ENCODE peak calls at places on chromosomes 7 and 10, in four cellular contexts. One of them, this sample, is unnamed.

GRCh38 chr7:68752485-68752884 is 845.8 kb upstream of the AUTS2 start:
- DNase-seq in K562: no peak
- DNase-seq in effector memory CD4-positive, alpha-beta T cell: no peak
- DNase-seq in Karpas-422: no peak
- DNase-seq in this sample: no peak

GRCh38 chr10:94042814-94043175 is 49.1 kb downstream of the PLCE1 start:
- DNase-seq in K562: no peak
- DNase-seq in effector memory CD4-positive, alpha-beta T cell: no peak
- DNase-seq in Karpas-422: no peak
- DNase-seq in this sample: no peak

GRCh38 chr10:127743205-127743604 is 6.2 kb downstream of the FOXI2 start:
- DNase-seq in effector memory CD4-positive, alpha-beta T cell: no peak
- DNase-seq in Karpas-422: no peak
- DNase-seq in K562: no peak
- DNase-seq in this sample: no peak

GRCh38 chr10:97763411-97763810 is 8.4 kb downstream of the SFRP5 start:
- DNase-seq in Karpas-422: no peak
- DNase-seq in K562: no peak
- DNase-seq in effector memory CD4-positive, alpha-beta T cell: no peak
- DNase-seq in this sample: no peak

GRCh38 chr7:27586825-27587224 is 75.9 kb downstream of the HIBADH start:
- DNase-seq in effector memory CD4-positive, alpha-beta T cell: no peak
- DNase-seq in Karpas-422: peak; percentile 87
- DNase-seq in K562: no peak
- DNase-seq in this sample: no peak

GRCh38 chr10:14560274-14560673 is 214.4 kb downstream of the FAM107B start:
- DNase-seq in Karpas-422: no peak
- DNase-seq in K562: no peak
- DNase-seq in effector memory CD4-positive, alpha-beta T cell: peak; percentile 60
- DNase-seq in this sample: peak; percentile 71

GRCh38 chr10:119408969-119409371 is 133.5 kb downstream of the RGS10 start:
- DNase-seq in effector memory CD4-positive, alpha-beta T cell: no peak
- DNase-seq in Karpas-422: no peak
- DNase-seq in K562: no peak
- DNase-seq in this sample: no peak

GRCh38 chr10:89203237-89203636 is 3.9 kb downstream of the CH25H start:
- DNase-seq in effector memory CD4-positive, alpha-beta T cell: no peak
- DNase-seq in Karpas-422: no peak
- DNase-seq in K562: no peak
- DNase-seq in this sample: no peak

GRCh38 chr7:53336133-53336532 is 300.7 kb downstream of the POM121L12 start:
- DNase-seq in Karpas-422: no peak
- DNase-seq in K562: no peak
- DNase-seq in effector memory CD4-positive, alpha-beta T cell: no peak
- DNase-seq in this sample: no peak

GRCh38 chr10:83062871-83063270 is 1076.4 kb upstream of the GHITM start:
- DNase-seq in K562: no peak
- DNase-seq in Karpas-422: no peak
- DNase-seq in effector memory CD4-positive, alpha-beta T cell: no peak
- DNase-seq in this sample: no peak

GRCh38 chr7:151255390-151255789 is 6.9 kb upstream of the SMARCD3 start:
- DNase-seq in effector memory CD4-positive, alpha-beta T cell: no peak
- DNase-seq in K562: no peak
- DNase-seq in Karpas-422: no peak
- DNase-seq in this sample: no peak
- H3K27me3 ChIP-seq in effector memory CD4-positive, alpha-beta T cell: peaks cover 11% of the 10 kb centered on the region
- H3K27me3 ChIP-seq in K562: peaks cover 91% of the 10 kb centered on the region
- H3K27me3 ChIP-seq in Karpas-422: no peaks in the 10 kb centered on the region
- H3K27me3 ChIP-seq in this sample: peaks cover 6% of the 10 kb centered on the region

GRCh38 chr10:110267246-110267645 is 37.5 kb downstream of the SMNDC1 start:
- DNase-seq in effector memory CD4-positive, alpha-beta T cell: no peak
- DNase-seq in Karpas-422: no peak
- DNase-seq in K562: no peak
- DNase-seq in this sample: no peak

GRCh38 chr10:110269641-110270318 is 34.9 kb downstream of the SMNDC1 start:
- DNase-seq in K562: no peak
- DNase-seq in effector memory CD4-positive, alpha-beta T cell: no peak
- DNase-seq in Karpas-422: no peak
- DNase-seq in this sample: no peak

GRCh38 chr10:110268931-110269640 is 35.6 kb downstream of the SMNDC1 start:
- DNase-seq in Karpas-422: no peak
- DNase-seq in K562: no peak
- DNase-seq in effector memory CD4-positive, alpha-beta T cell: no peak
- DNase-seq in this sample: no peak

GRCh38 chr10:110265573-110266193 is 39.0 kb downstream of the SMNDC1 start:
- DNase-seq in effector memory CD4-positive, alpha-beta T cell: no peak
- DNase-seq in K562: no peak
- DNase-seq in Karpas-422: no peak
- DNase-seq in this sample: no peak

GRCh38 chr10:110268442-110268841 is 36.3 kb downstream of the SMNDC1 start:
- DNase-seq in K562: no peak
- DNase-seq in effector memory CD4-positive, alpha-beta T cell: no peak
- DNase-seq in Karpas-422: no peak
- DNase-seq in this sample: no peak
- H3K4me1 ChIP-seq in K562: peaks cover 6% of the 10 kb centered on the region
- H3K4me1 ChIP-seq in effector memory CD4-positive, alpha-beta T cell: no peaks in the 10 kb centered on the region
- H3K4me1 ChIP-seq in Karpas-422: no peaks in the 10 kb centered on the region
- H3K4me1 ChIP-seq in this sample: peaks cover 16% of the 10 kb centered on the region

DNA sequence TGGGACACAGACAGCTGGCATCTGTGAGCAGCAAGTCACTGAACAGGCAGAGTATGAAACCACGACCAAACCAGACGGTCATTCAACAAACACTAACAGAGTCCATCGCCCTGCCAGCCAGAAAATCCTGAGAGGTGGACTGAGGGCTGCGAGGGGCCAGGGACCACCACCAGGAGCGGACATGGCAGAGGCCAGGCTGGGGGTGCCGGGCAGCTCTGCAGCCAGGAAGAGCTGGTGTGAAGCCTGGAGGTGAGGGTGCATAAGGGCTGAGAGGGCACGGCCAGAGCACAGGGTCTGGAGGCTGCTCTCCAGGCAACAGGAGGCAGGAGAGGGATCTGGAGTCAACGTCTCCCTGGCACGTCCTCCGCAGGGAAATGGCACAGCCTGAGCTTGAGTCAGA is 15.5 kb downstream of the MAD1L1 start:
- DNase-seq in Karpas-422: no peak
- DNase-seq in effector memory CD4-positive, alpha-beta T cell: no peak
- DNase-seq in K562: no peak
- DNase-seq in this sample: no peak
- H3K36me3 ChIP-seq in Karpas-422: peaks cover 3% of the 10 kb centered on the region
- H3K36me3 ChIP-seq in effector memory CD4-positive, alpha-beta T cell: peaks cover 44% of the 10 kb centered on the region
- H3K36me3 ChIP-seq in K562: peaks cover 83% of the 10 kb centered on the region
- H3K36me3 ChIP-seq in this sample: peaks cover 3% of the 10 kb centered on the region

GRCh38 chr7:75887669-75888369 is 9.0 kb downstream of the RHBDD2 start:
- DNase-seq in Karpas-422: no peak
- DNase-seq in K562: no peak
- DNase-seq in effector memory CD4-positive, alpha-beta T cell: no peak
- DNase-seq in this sample: no peak

GRCh38 chr7:75891815-75892411 is 13.1 kb downstream of the RHBDD2 start:
- DNase-seq in Karpas-422: no peak
- DNase-seq in K562: no peak
- DNase-seq in effector memory CD4-positive, alpha-beta T cell: no peak
- DNase-seq in this sample: no peak

GRCh38 chr7:75889223-75889825 is 10.5 kb downstream of the RHBDD2 start:
- DNase-seq in K562: no peak
- DNase-seq in Karpas-422: no peak
- DNase-seq in effector memory CD4-positive, alpha-beta T cell: no peak
- DNase-seq in this sample: no peak

GRCh38 chr7:75888464-75889222 is 9.8 kb downstream of the RHBDD2 start:
- DNase-seq in effector memory CD4-positive, alpha-beta T cell: no peak
- DNase-seq in Karpas-422: no peak
- DNase-seq in K562: no peak
- DNase-seq in this sample: no peak

DNA sequence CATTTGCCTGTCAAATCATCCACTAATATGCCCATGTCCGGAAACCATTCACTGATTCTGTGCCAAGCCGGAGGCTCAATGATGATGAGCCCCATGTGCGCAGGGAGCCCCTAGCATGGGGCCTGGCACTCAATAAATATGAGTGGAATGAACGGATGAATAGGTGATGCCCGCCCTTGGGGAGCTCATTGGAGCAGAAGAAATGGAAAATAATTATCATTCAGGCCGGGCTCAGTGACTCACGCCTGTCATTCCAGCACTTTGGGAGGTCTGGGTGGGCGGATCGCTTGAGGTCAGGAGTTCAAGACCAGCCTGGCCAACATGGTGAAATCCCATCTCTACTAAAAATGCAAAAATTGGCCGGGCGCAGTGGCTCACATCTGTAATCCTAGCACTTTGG is 11.0 kb downstream of the RHBDD2 start:
- DNase-seq in Karpas-422: no peak
- DNase-seq in effector memory CD4-positive, alpha-beta T cell: no peak
- DNase-seq in K562: no peak
- DNase-seq in this sample: no peak
- H3K27me3 ChIP-seq in Karpas-422: no peaks in the 10 kb centered on the region
- H3K27me3 ChIP-seq in effector memory CD4-positive, alpha-beta T cell: no peaks in the 10 kb centered on the region
- H3K27me3 ChIP-seq in K562: no peaks in the 10 kb centered on the region
- H3K27me3 ChIP-seq in this sample: no peaks in the 10 kb centered on the region

GRCh38 chr7:150968698-150969482 is 9.2 kb downstream of the KCNH2 start:
- DNase-seq in effector memory CD4-positive, alpha-beta T cell: no peak
- DNase-seq in K562: no peak
- DNase-seq in Karpas-422: no peak
- DNase-seq in this sample: no peak
- H3K4me1 ChIP-seq in effector memory CD4-positive, alpha-beta T cell: peaks cover 6% of the 10 kb centered on the region
- H3K4me1 ChIP-seq in K562: peaks cover 55% of the 10 kb centered on the region
- H3K4me1 ChIP-seq in Karpas-422: no peaks in the 10 kb centered on the region
- H3K4me1 ChIP-seq in this sample: peaks cover 17% of the 10 kb centered on the region

DNA sequence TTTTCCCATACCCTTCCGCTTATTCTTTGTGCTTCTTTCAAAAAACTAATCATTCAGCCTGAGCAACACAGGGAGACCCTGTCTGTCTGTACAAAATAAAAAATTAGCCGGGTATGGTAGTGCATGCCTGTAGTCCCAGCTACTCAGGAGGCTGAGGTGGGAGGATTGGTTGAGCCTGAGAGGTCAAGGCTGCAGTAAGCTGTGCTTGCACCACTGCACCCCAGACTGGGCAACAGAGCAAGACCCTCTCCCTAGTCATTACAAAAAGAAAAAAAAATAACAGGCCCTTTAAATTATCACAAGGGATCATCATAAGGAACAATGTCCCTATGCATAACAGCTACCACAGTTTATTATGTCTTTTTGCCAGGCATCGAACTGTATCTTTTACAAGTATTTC is 119.6 kb downstream of the TRIM24 start:
- DNase-seq in Karpas-422: no peak
- DNase-seq in K562: no peak
- DNase-seq in effector memory CD4-positive, alpha-beta T cell: no peak
- DNase-seq in this sample: no peak
- H3K36me3 ChIP-seq in Karpas-422: peaks cover 36% of the 10 kb centered on the region
- H3K36me3 ChIP-seq in K562: peaks cover 87% of the 10 kb centered on the region
- H3K36me3 ChIP-seq in effector memory CD4-positive, alpha-beta T cell: peaks cover 40% of the 10 kb centered on the region
- H3K36me3 ChIP-seq in this sample: peaks cover 25% of the 10 kb centered on the region

GRCh38 chr7:116528008-116528789 is 3.4 kb downstream of the CAV1 start:
- DNase-seq in K562: no peak
- DNase-seq in effector memory CD4-positive, alpha-beta T cell: no peak
- DNase-seq in Karpas-422: no peak
- DNase-seq in this sample: no peak

GRCh38 chr7:116525913-116526857 is 1.3 kb downstream of the CAV1 start:
- DNase-seq in Karpas-422: peak; percentile 76
- DNase-seq in K562: peak; percentile 94
- DNase-seq in effector memory CD4-positive, alpha-beta T cell: peak; percentile 26
- DNase-seq in this sample: peak; percentile 75

GRCh38 chr7:116529250-116529649 is 4.4 kb downstream of the CAV1 start:
- DNase-seq in effector memory CD4-positive, alpha-beta T cell: no peak
- DNase-seq in K562: no peak
- DNase-seq in Karpas-422: no peak
- DNase-seq in this sample: no peak

GRCh38 chr7:116526897-116527296 is 2.1 kb downstream of the CAV1 start:
- DNase-seq in K562: no peak
- DNase-seq in Karpas-422: no peak
- DNase-seq in effector memory CD4-positive, alpha-beta T cell: no peak
- DNase-seq in this sample: no peak

GRCh38 chr7:116527521-116527920 is 2.7 kb downstream of the CAV1 start:
- DNase-seq in effector memory CD4-positive, alpha-beta T cell: no peak
- DNase-seq in K562: no peak
- DNase-seq in Karpas-422: no peak
- DNase-seq in this sample: no peak
- H3K27me3 ChIP-seq in effector memory CD4-positive, alpha-beta T cell: peaks cover 26% of the 10 kb centered on the region
- H3K27me3 ChIP-seq in K562: no peaks in the 10 kb centered on the region
- H3K27me3 ChIP-seq in Karpas-422: peaks cover 4% of the 10 kb centered on the region
- H3K27me3 ChIP-seq in this sample: peaks cover 32% of the 10 kb centered on the region